ENCODE peak calls at places on chromosome 20, in nine cellular contexts. L is brain microvascular endothelial cell, Y is breast epithelium, E is GM06990, M is progenitor cell of endocrine pancreas, F is colonic mucosa, W is WTC11, K is MCF 10A, V is epithelial cell of esophagus. D is an unnamed sample.

GRCh38 chr20:36624068-36624813 is 18.7 kb downstream of the RAB5IF start:
- DNase-seq in K (no peak), W (peak), M (no peak), F (peak), E (no peak), V (no peak), L (no peak), Y (peak), D (no peak)

GRCh38 chr20:38315290-38315966 is 11.5 kb downstream of the BPI start:
- DNase-seq in Y (no peak), K (peak), E (no peak), L (peak), W (no peak), V (no peak), F (no peak), M (no peak), D (no peak)

GRCh38 chr20:6769953-6770831 is 2.7 kb downstream of the BMP2 start:
- DNase-seq in E (peak), Y (no peak), W (peak), K (no peak), L (peak), V (peak), M (peak), F (peak), D (peak)

GRCh38 chr20:40956926-40957760 is 71.5 kb upstream of the TOP1 start:
- DNase-seq in F (peak), E (no peak), M (no peak), W (no peak), Y (peak), V (no peak), K (no peak), L (no peak), D (no peak)

GRCh38 chr20:34083137-34083536 is 28.9 kb downstream of the EIF2S2 start:
- DNase-seq in F (peak), Y (peak), M (no peak), L (peak), E (no peak), W (no peak), K (peak), V (peak), D (no peak)

GRCh38 chr20:24470031-24470781 is 777 bp downstream of the SYNDIG1 start:
- DNase-seq in M (no peak), E (no peak), Y (no peak), L (no peak), F (no peak), W (peak), V (peak), K (no peak), D (no peak)

GRCh38 chr20:36035720-36036119 is 67.3 kb downstream of the CNBD2 start:
- DNase-seq in Y (no peak), W (no peak), L (no peak), V (peak), F (no peak), M (no peak), E (no peak), K (peak), D (no peak)

GRCh38 chr20:30376767-30377658 is 880.5 kb upstream of the DEFB115 start:
- DNase-seq in V (peak), Y (peak), F (peak), K (peak), M (no peak), L (peak), E (peak), W (peak), D (peak)

GRCh38 chr20:1381753-1382591 is 10.9 kb downstream of the FKBP1A start:
- DNase-seq in L (no peak), K (no peak), W (no peak), Y (no peak), F (no peak), E (no peak), V (no peak), M (no peak), D (no peak)

GRCh38 chr20:32626859-32627636 is 41.9 kb upstream of the NOL4L start:
- DNase-seq in Y (no peak), M (no peak), F (no peak), K (no peak), V (no peak), W (no peak), E (peak), L (no peak), D (no peak)

GRCh38 chr20:41058007-41058673 is 29.5 kb downstream of the TOP1 start:
- DNase-seq in Y (no peak), L (peak), M (no peak), W (no peak), E (no peak), K (peak), V (peak), F (no peak), D (no peak)

GRCh38 chr20:21622097-21622496 is 83.4 kb upstream of the PAX1 start:
- DNase-seq in L (no peak), Y (peak), W (no peak), K (no peak), M (no peak), V (peak), F (no peak), E (no peak), D (no peak)

GRCh38 chr20:41169791-41170351 is 32.5 kb downstream of the PLCG1 start:
- DNase-seq in E (no peak), Y (no peak), L (peak), W (peak), K (peak), V (peak), F (peak), M (no peak), D (no peak)

GRCh38 chr20:39849664-39850063 is 839.4 kb downstream of the MAFB start:
- DNase-seq in L (peak), V (peak), E (no peak), F (peak), M (no peak), Y (peak), W (no peak), K (peak), D (no peak)

GRCh38 chr20:20443509-20443908 is 75.6 kb downstream of the INSM1 start:
- DNase-seq in E (no peak), M (no peak), V (no peak), Y (no peak), K (no peak), F (no peak), L (no peak), W (no peak), D (no peak)

GRCh38 chr20:24914388-24915241 is 34.5 kb upstream of the CST7 start:
- DNase-seq in W (no peak), E (no peak), Y (no peak), F (peak), V (no peak), K (no peak), L (no peak), M (no peak), D (no peak)

GRCh38 chr20:33647603-33648395 is 14.3 kb upstream of the C20orf144 start:
- DNase-seq in V (no peak), Y (no peak), M (no peak), W (no peak), F (no peak), E (no peak), K (peak), L (peak), D (peak)

GRCh38 chr20:9172908-9173307 is 104.0 kb downstream of the PLCB4 start:
- DNase-seq in E (no peak), Y (no peak), L (no peak), V (peak), M (no peak), F (no peak), K (peak), W (no peak), D (no peak)
- TF ChIP-seq CTCF in E (no peak), Y (no peak), L (peak), V (no peak), M (no peak), F (no peak), K (no peak), W (no peak), D (no peak)

GRCh38 chr20:64220891-64221527 is 34.5 kb upstream of the PCMTD2 start:
- DNase-seq in Y (no peak), E (no peak), M (no peak), W (no peak), F (no peak), K (no peak), V (no peak), L (no peak), D (no peak)

GRCh38 chr20:64219730-64220129 is 35.8 kb upstream of the PCMTD2 start:
- DNase-seq in E (no peak), F (no peak), Y (no peak), K (no peak), V (no peak), M (no peak), L (no peak), W (no peak), D (no peak)

GRCh38 chr20:64222273-64222672 is 33.3 kb upstream of the PCMTD2 start:
- DNase-seq in Y (no peak), V (peak), W (no peak), M (no peak), K (peak), E (no peak), F (no peak), L (no peak), D (no peak)

GRCh38 chr20:64219202-64219601 is 36.3 kb upstream of the PCMTD2 start:
- DNase-seq in F (no peak), L (no peak), E (no peak), M (no peak), V (peak), K (no peak), W (no peak), Y (no peak), D (no peak)

GRCh38 chr20:64220420-64220819 is 35.1 kb upstream of the PCMTD2 start:
- DNase-seq in M (no peak), K (no peak), V (no peak), W (no peak), E (no peak), Y (no peak), L (no peak), F (no peak), D (no peak)
- TF ChIP-seq CTCF in M (no peak), K (no peak), V (no peak), W (no peak), E (no peak), Y (no peak), L (no peak), F (no peak), D (no peak)

DNA sequence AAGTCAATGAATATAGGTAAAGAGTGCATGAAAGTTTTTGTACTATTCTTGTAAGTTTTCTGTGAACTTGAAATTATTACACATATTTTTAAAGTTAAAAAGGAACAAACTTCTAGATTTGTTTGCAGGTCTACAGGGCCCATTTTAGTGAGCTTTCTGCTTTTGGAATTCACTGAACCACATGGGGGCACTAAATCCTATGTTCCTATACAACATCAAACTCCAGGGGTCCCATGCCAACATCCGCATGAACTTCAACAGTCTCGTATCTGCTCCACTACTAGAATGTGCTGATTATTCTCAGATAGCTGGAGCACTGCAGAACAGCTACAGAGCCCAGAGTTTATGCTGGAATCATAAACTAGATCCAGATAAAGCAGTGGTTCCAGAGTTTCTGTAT is 347.9 kb upstream of the SPTLC3 start:
- DNase-seq in F (no peak), V (no peak), Y (no peak), W (peak), E (no peak), L (no peak), M (no peak), K (no peak), D (no peak)
- TF ChIP-seq CTCF in F (no peak), V (no peak), Y (no peak), W (peak), E (no peak), L (no peak), M (peak), K (no peak), D (no peak)

GRCh38 chr20:44695295-44696230 is 19.6 kb upstream of the CCN5 start:
- DNase-seq in W (no peak), L (no peak), F (no peak), M (no peak), E (no peak), Y (no peak), V (no peak), K (no peak), D (no peak)

GRCh38 chr20:44698351-44698750 is 16.8 kb upstream of the CCN5 start:
- DNase-seq in E (no peak), Y (no peak), F (no peak), L (no peak), V (no peak), M (no peak), W (no peak), K (no peak), D (no peak)

GRCh38 chr20:44693625-44694024 is 21.5 kb upstream of the CCN5 start:
- DNase-seq in V (no peak), K (no peak), L (no peak), F (no peak), Y (no peak), W (no peak), M (no peak), E (no peak), D (no peak)

GRCh38 chr20:44694159-44694558 is 21.0 kb upstream of the CCN5 start:
- DNase-seq in L (no peak), V (no peak), Y (no peak), F (no peak), K (no peak), E (no peak), W (no peak), M (no peak), D (no peak)

GRCh38 chr20:44696315-44696714 is 18.9 kb upstream of the CCN5 start:
- DNase-seq in W (no peak), L (no peak), E (no peak), F (no peak), M (no peak), V (no peak), Y (no peak), K (no peak), D (no peak)
- TF ChIP-seq CTCF in W (no peak), L (peak), E (no peak), F (no peak), M (peak), V (no peak), Y (no peak), K (no peak), D (no peak)

DNA sequence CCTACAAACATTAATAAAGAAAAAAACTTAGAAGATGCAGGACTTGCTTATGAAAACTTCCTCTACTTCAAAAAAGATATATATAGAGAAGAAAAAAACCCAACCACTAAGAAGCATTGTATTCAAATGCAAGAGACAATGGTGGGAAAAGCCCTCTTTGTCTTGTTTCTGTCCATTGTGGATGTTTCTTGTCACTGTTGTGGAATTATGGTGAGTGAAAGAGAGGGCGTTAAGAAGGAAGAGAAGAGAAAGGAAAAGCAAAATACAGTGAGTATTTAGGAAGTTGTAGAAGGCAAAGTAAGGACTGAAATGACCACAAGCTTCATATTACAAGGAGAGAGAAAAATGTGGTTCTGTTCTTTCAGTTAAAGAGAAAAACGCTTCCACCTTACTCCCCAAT is 14.1 kb upstream of the THBD start:
- DNase-seq in L (no peak), V (no peak), E (no peak), F (no peak), K (no peak), M (no peak), Y (no peak), W (no peak), D (no peak)
- TF ChIP-seq CTCF in L (no peak), V (no peak), E (no peak), F (no peak), K (no peak), M (no peak), Y (no peak), W (no peak), D (no peak)

GRCh38 chr20:63049191-63049518 is 42.4 kb upstream of the BHLHE23 start:
- DNase-seq in E (no peak), M (no peak), Y (no peak), L (no peak), F (no peak), V (no peak), K (no peak), W (no peak), D (no peak)
- TF ChIP-seq CTCF in E (no peak), M (no peak), Y (no peak), L (no peak), F (no peak), V (no peak), K (no peak), W (no peak), D (no peak)

GRCh38 chr20:47021850-47022249 is 127.2 kb downstream of the EYA2 start:
- DNase-seq in V (no peak), W (no peak), M (no peak), K (no peak), Y (no peak), F (no peak), E (no peak), L (no peak), D (no peak)
- TF ChIP-seq CTCF in V (no peak), W (no peak), M (no peak), K (no peak), Y (no peak), F (no peak), E (no peak), L (no peak), D (no peak)

GRCh38 chr20:10219993-10220750 is 1.5 kb downstream of the SNAP25 start:
- DNase-seq in L (no peak), W (no peak), F (no peak), V (no peak), M (no peak), E (no peak), Y (no peak), K (no peak), D (no peak)

GRCh38 chr20:10231290-10231689 is 12.7 kb downstream of the SNAP25 start:
- DNase-seq in K (no peak), F (no peak), E (no peak), M (no peak), V (no peak), Y (no peak), L (no peak), W (no peak), D (no peak)

GRCh38 chr20:10228330-10228729 is 9.7 kb downstream of the SNAP25 start:
- DNase-seq in W (no peak), M (no peak), E (no peak), V (peak), F (no peak), Y (no peak), K (peak), L (no peak), D (no peak)

GRCh38 chr20:10221022-10221421 is 2.4 kb downstream of the SNAP25 start:
- DNase-seq in L (no peak), F (no peak), M (no peak), Y (no peak), V (no peak), K (no peak), W (no peak), E (no peak), D (no peak)

GRCh38 chr20:10225439-10226080 is 6.9 kb downstream of the SNAP25 start:
- DNase-seq in L (no peak), K (no peak), F (no peak), E (no peak), M (no peak), V (no peak), W (no peak), Y (no peak), D (no peak)
- TF ChIP-seq CTCF in L (peak), K (peak), F (no peak), E (peak), M (peak), V (peak), W (peak), Y (no peak), D (no peak)

D was measured in GM20000.